ENCODE peak calls at places on chromosomes 3 and 15, in seven cellular contexts. D, V, W, I, F, P and R are unnamed samples.

GRCh38 chr3:187987919-187988318 is 166.0 kb upstream of the LPP start:
- DNase-seq in I (no peak), P (no peak), D (no peak), W (no peak), V (no peak), F (no peak), R (no peak)

GRCh38 chr3:122674339-122674738 is 6.3 kb upstream of the PARP14 start:
- DNase-seq in I (no peak), D (no peak), P (no peak), F (no peak), V (no peak), W (no peak), R (no peak)

GRCh38 chr3:11096266-11097135 is 57.8 kb upstream of the HRH1 start:
- DNase-seq in F (peak), V (peak), D (peak), I (no peak), P (peak), W (peak), R (peak)

GRCh38 chr15:64456634-64457108 is 3.7 kb upstream of the ZNF609 start:
- DNase-seq in I (no peak), F (no peak), D (no peak), V (no peak), P (peak), W (no peak), R (no peak)

GRCh38 chr3:151285940-151286339 is 7.6 kb upstream of the P2RY14 start:
- DNase-seq in P (no peak), F (no peak), D (no peak), I (no peak), W (no peak), V (no peak), R (no peak)

GRCh38 chr3:175238848-175239247 is 379.7 kb downstream of the NAALADL2 start:
- DNase-seq in V (no peak), W (no peak), I (no peak), P (no peak), D (no peak), F (no peak), R (no peak)

GRCh38 chr3:70882104-70882503 is 569.7 kb upstream of the MDFIC2 start:
- DNase-seq in I (no peak), V (no peak), W (no peak), D (no peak), F (no peak), P (peak), R (no peak)

GRCh38 chr3:54831091-54831490 is 96.8 kb downstream of the LRTM1 start:
- DNase-seq in I (no peak), D (no peak), W (no peak), P (no peak), V (no peak), F (no peak), R (no peak)

GRCh38 chr3:147411235-147411607 is 2.1 kb downstream of the ZIC1 start:
- DNase-seq in W (no peak), P (peak), F (peak), I (no peak), V (no peak), D (no peak), R (no peak)

GRCh38 chr3:94734201-94734600 is 671.3 kb downstream of the NSUN3 start:
- DNase-seq in V (no peak), I (no peak), P (no peak), D (no peak), W (no peak), F (no peak), R (no peak)

GRCh38 chr3:9703736-9704342 is at the start of gene CPNE9:
- DNase-seq in P (no peak), W (peak), F (peak), D (no peak), V (no peak), I (no peak), R (peak)

GRCh38 chr3:171251842-171252241 is 208.4 kb downstream of the TNIK start:
- DNase-seq in V (no peak), D (no peak), P (peak), W (no peak), F (no peak), I (no peak), R (no peak)

GRCh38 chr3:19934098-19934566 is at the start of gene EFHB:
- DNase-seq in D (no peak), I (peak), F (no peak), W (peak), V (no peak), P (peak), R (no peak)

GRCh38 chr15:79831635-79832034 is 65.2 kb downstream of the MTHFS start:
- DNase-seq in W (no peak), D (no peak), F (no peak), I (no peak), V (no peak), P (no peak), R (no peak)

GRCh38 chr3:134972836-134973455 is 177.9 kb downstream of the EPHB1 start:
- DNase-seq in W (no peak), F (no peak), D (no peak), V (no peak), I (no peak), P (no peak), R (no peak)

GRCh38 chr3:134974621-134975020 is 179.6 kb downstream of the EPHB1 start:
- DNase-seq in W (no peak), F (no peak), I (no peak), D (no peak), P (no peak), V (no peak), R (no peak)

GRCh38 chr3:134976948-134977347 is 181.9 kb downstream of the EPHB1 start:
- DNase-seq in D (no peak), F (no peak), I (no peak), P (no peak), W (no peak), V (no peak), R (no peak)

DNA sequence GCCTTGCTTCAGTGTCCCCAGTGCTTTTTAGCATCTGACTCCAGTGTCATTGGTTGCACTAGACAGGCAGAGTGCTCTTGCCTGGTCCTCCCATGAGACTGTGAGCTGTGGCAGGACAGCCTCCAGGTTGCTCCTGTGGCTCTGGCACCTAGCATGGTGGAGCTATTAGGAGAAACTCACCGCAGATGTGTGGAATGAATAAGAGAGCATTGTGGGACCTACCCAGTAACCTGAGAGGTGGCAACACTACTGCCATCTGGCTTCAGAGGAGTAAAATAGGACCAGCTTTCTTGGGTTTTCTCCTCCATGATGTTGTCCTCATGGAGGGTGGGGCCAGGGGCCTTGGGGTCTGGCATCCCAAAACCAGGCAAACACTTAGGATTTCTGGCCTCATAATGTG is 183.6 kb downstream of the EPHB1 start:
- DNase-seq in V (no peak), P (no peak), D (no peak), F (no peak), I (peak), W (no peak), R (no peak)
- TF ChIP-seq CTCF in V (no peak), P (no peak), D (no peak), F (no peak), I (no peak), W (no peak), R (no peak)

DNA sequence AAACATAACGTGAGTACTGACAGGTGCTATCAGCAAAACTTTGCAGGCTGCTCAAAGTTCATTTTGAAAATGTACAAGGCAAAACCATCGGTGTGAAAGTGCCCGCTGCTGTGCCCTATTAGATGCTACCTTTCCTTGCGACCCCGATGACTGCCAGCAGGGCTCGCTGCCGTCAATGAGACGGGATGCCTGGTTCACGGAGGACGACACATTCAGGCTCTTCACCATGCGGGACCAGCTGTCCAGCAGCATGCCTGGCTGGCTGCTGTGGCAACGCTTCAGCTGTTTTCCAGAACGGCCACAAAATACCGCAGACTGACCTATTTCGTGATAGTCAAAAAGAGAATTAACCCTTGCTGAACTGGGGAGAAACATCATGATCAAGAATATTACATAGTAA is 92.7 kb upstream of the OCA2 start:
- DNase-seq in D (no peak), W (peak), P (peak), F (peak), V (peak), I (no peak), R (no peak)
- TF ChIP-seq CTCF in D (peak), W (no peak), P (peak), F (no peak), V (peak), I (no peak), R (no peak)

GRCh38 chr15:74482661-74483060 is 21.7 kb upstream of the UBL7 start:
- DNase-seq in P (no peak), W (no peak), I (no peak), V (no peak), F (no peak), D (peak), R (no peak)
- TF ChIP-seq CTCF in P (no peak), W (no peak), I (no peak), V (no peak), F (no peak), D (no peak), R (peak)

GRCh38 chr15:68668926-68669600 is 90.3 kb downstream of the CORO2B start:
- DNase-seq in D (peak), W (no peak), P (no peak), I (no peak), V (peak), F (no peak), R (no peak)

GRCh38 chr15:68672251-68672650 is 93.5 kb downstream of the CORO2B start:
- DNase-seq in D (no peak), P (no peak), I (no peak), V (no peak), W (no peak), F (no peak), R (no peak)

GRCh38 chr15:68676011-68676605 is 97.3 kb downstream of the CORO2B start:
- DNase-seq in W (no peak), F (no peak), P (no peak), V (no peak), D (peak), I (no peak), R (no peak)

GRCh38 chr15:68674975-68675374 is 96.2 kb downstream of the CORO2B start:
- DNase-seq in V (no peak), W (no peak), F (no peak), I (peak), P (no peak), D (peak), R (no peak)

GRCh38 chr15:68672781-68673205 is 94.0 kb downstream of the CORO2B start:
- DNase-seq in F (no peak), W (no peak), V (peak), P (peak), I (no peak), D (peak), R (no peak)
- TF ChIP-seq CTCF in F (no peak), W (no peak), V (peak), P (peak), I (no peak), D (no peak), R (peak)

DNA sequence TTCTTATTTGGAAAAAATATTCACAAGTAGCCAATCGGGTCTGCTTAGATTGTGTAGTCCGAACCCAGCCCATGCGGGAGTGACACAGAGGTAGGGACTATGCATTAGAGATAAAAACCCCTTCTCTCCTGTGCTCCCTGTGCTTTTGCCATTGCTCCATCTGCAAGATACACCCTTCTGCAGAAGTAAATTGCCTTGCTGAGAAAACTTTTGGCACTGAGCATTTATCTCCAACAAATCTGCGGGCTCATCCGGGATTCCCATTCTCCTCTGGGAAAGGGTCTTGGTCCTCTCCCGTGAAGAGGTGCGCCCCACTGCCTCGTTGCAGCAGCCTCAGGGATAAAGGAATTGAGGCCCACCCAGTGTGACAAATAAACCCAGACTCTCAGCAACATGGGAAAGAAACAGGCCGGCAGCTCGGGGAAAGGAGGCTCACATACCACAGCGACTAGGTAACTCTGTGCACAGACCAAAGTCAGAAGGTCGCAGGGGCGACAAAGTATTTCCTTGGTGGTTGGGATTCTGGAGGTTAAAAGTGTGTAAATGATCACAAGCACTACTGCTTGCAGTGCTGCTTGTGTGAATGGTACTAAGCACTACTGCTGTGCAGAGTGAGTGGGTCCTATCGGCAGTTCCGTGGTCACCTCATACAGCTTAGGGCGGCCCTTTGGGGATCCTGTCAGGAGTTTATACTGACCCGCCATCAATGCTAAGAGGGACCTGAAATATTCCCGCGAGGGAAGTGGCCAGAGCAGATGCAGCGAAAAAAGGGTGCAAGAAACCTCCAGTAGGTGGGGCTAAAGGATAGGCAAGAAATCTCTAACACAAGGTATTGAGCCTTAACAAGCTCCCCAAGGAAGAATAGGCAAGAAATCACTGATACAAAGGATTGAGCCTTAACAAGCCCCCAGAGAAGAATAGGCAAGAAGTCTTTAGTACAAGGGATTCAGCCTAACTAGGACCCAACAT is 54.3 kb downstream of the GSK3B start:
- DNase-seq in P (peak), W (peak), F (no peak), D (no peak), I (no peak), V (no peak), R (no peak)
- TF ChIP-seq CTCF in P (no peak), W (peak), F (no peak), D (no peak), I (no peak), V (no peak), R (no peak)